ENCODE peak calls at places on chromosomes 1 and 21, in eight cellular contexts. One of them, this sample, is unnamed.

GRCh38 chr1:173934440-173934839 is 17.3 kb upstream of the SERPINC1 start:
- DNase-seq in fibroblast of pulmonary artery: no peak
- DNase-seq in tibial artery: no peak
- DNase-seq in omental fat pad: no peak
- DNase-seq in GM20000: no peak
- DNase-seq in kidney epithelial cell: no peak
- DNase-seq in mesothelial cell of epicardium: no peak
- DNase-seq in brain microvascular endothelial cell: no peak
- DNase-seq in this sample: no peak

GRCh38 chr1:219621047-219621786 is 8.3 kb upstream of the ZC3H11B start:
- DNase-seq in kidney epithelial cell: no peak
- DNase-seq in mesothelial cell of epicardium: no peak
- DNase-seq in omental fat pad: no peak
- DNase-seq in GM20000: no peak
- DNase-seq in fibroblast of pulmonary artery: peak; percentile 7
- DNase-seq in brain microvascular endothelial cell: no peak
- DNase-seq in tibial artery: no peak
- DNase-seq in this sample: no peak

GRCh38 chr1:23848673-23849616 is 19.1 kb downstream of the FUCA1 start:
- DNase-seq in GM20000: no peak
- DNase-seq in kidney epithelial cell: no peak
- DNase-seq in omental fat pad: no peak
- DNase-seq in mesothelial cell of epicardium: no peak
- DNase-seq in tibial artery: no peak
- DNase-seq in fibroblast of pulmonary artery: no peak
- DNase-seq in brain microvascular endothelial cell: no peak
- DNase-seq in this sample: no peak

GRCh38 chr1:80217377-80217986 is 1211.0 kb upstream of the ADGRL4 start:
- DNase-seq in mesothelial cell of epicardium: no peak
- DNase-seq in GM20000: no peak
- DNase-seq in tibial artery: no peak
- DNase-seq in brain microvascular endothelial cell: peak; percentile 68
- DNase-seq in fibroblast of pulmonary artery: peak; percentile 88
- DNase-seq in omental fat pad: no peak
- DNase-seq in kidney epithelial cell: peak; percentile 43
- DNase-seq in this sample: no peak

GRCh38 chr1:61301824-61302652 is 219.7 kb downstream of the NFIA start:
- DNase-seq in brain microvascular endothelial cell: peak; percentile 77
- DNase-seq in omental fat pad: no peak
- DNase-seq in kidney epithelial cell: no peak
- DNase-seq in mesothelial cell of epicardium: no peak
- DNase-seq in GM20000: no peak
- DNase-seq in tibial artery: no peak
- DNase-seq in fibroblast of pulmonary artery: peak; percentile 92
- DNase-seq in this sample: no peak

GRCh38 chr1:172566196-172566997 is 33.4 kb downstream of the SUCO start:
- DNase-seq in fibroblast of pulmonary artery: no peak
- DNase-seq in omental fat pad: no peak
- DNase-seq in brain microvascular endothelial cell: no peak
- DNase-seq in tibial artery: no peak
- DNase-seq in GM20000: no peak
- DNase-seq in kidney epithelial cell: no peak
- DNase-seq in mesothelial cell of epicardium: no peak
- DNase-seq in this sample: no peak

GRCh38 chr1:218463194-218464156 is 118.3 kb downstream of the TGFB2 start:
- DNase-seq in GM20000: no peak
- DNase-seq in fibroblast of pulmonary artery: peak; percentile 76
- DNase-seq in omental fat pad: peak; percentile 37
- DNase-seq in kidney epithelial cell: no peak
- DNase-seq in brain microvascular endothelial cell: peak; percentile 83
- DNase-seq in mesothelial cell of epicardium: no peak
- DNase-seq in tibial artery: peak; percentile 74
- DNase-seq in this sample: no peak

GRCh38 chr1:2019162-2019542 is at the start of gene GABRD:
- DNase-seq in mesothelial cell of epicardium: no peak
- DNase-seq in GM20000: no peak
- DNase-seq in omental fat pad: no peak
- DNase-seq in kidney epithelial cell: no peak
- DNase-seq in fibroblast of pulmonary artery: no peak
- DNase-seq in tibial artery: no peak
- DNase-seq in brain microvascular endothelial cell: no peak
- DNase-seq in this sample: peak; percentile 68

GRCh38 chr1:81670286-81670685 is 130.4 kb upstream of the ADGRL2 start:
- DNase-seq in GM20000: no peak
- DNase-seq in omental fat pad: peak; percentile 40
- DNase-seq in kidney epithelial cell: peak; percentile 84
- DNase-seq in fibroblast of pulmonary artery: peak; percentile 97
- DNase-seq in brain microvascular endothelial cell: peak; percentile 98
- DNase-seq in tibial artery: peak; percentile 68
- DNase-seq in mesothelial cell of epicardium: peak; percentile 35
- DNase-seq in this sample: no peak

GRCh38 chr1:226626577-226626956 is 78.0 kb downstream of the STUM start:
- DNase-seq in brain microvascular endothelial cell: peak; percentile 61
- DNase-seq in mesothelial cell of epicardium: no peak
- DNase-seq in GM20000: peak; percentile 74
- DNase-seq in tibial artery: peak; percentile 77
- DNase-seq in omental fat pad: peak; percentile 60
- DNase-seq in kidney epithelial cell: no peak
- DNase-seq in fibroblast of pulmonary artery: peak; percentile 78
- DNase-seq in this sample: peak; percentile 78

GRCh38 chr1:161074676-161075368 is 5.1 kb upstream of the ARHGAP30 start:
- DNase-seq in mesothelial cell of epicardium: no peak
- DNase-seq in GM20000: no peak
- DNase-seq in tibial artery: no peak
- DNase-seq in omental fat pad: no peak
- DNase-seq in brain microvascular endothelial cell: no peak
- DNase-seq in kidney epithelial cell: no peak
- DNase-seq in fibroblast of pulmonary artery: no peak
- DNase-seq in this sample: no peak

GRCh38 chr1:212368073-212368484 is 46.6 kb downstream of the PACC1 start:
- DNase-seq in kidney epithelial cell: peak; percentile 18
- DNase-seq in tibial artery: peak; percentile 44
- DNase-seq in brain microvascular endothelial cell: peak; percentile 76
- DNase-seq in fibroblast of pulmonary artery: peak; percentile 87
- DNase-seq in GM20000: peak; percentile 54
- DNase-seq in mesothelial cell of epicardium: no peak
- DNase-seq in omental fat pad: no peak
- DNase-seq in this sample: peak; percentile 68

GRCh38 chr1:83901547-83902155 is 97.3 kb downstream of the TTLL7 start:
- DNase-seq in brain microvascular endothelial cell: peak; percentile 82
- DNase-seq in mesothelial cell of epicardium: no peak
- DNase-seq in GM20000: no peak
- DNase-seq in fibroblast of pulmonary artery: peak; percentile 67
- DNase-seq in tibial artery: no peak
- DNase-seq in omental fat pad: no peak
- DNase-seq in kidney epithelial cell: peak; percentile 51
- DNase-seq in this sample: no peak

GRCh38 chr1:208089971-208090755 is 154.0 kb downstream of the PLXNA2 start:
- DNase-seq in GM20000: no peak
- DNase-seq in brain microvascular endothelial cell: no peak
- DNase-seq in fibroblast of pulmonary artery: no peak
- DNase-seq in mesothelial cell of epicardium: no peak
- DNase-seq in tibial artery: peak; percentile 54
- DNase-seq in omental fat pad: no peak
- DNase-seq in kidney epithelial cell: no peak
- DNase-seq in this sample: no peak

GRCh38 chr1:152148051-152148450 is 11.0 kb downstream of the RPTN start:
- DNase-seq in kidney epithelial cell: no peak
- DNase-seq in brain microvascular endothelial cell: no peak
- DNase-seq in omental fat pad: no peak
- DNase-seq in GM20000: no peak
- DNase-seq in fibroblast of pulmonary artery: no peak
- DNase-seq in tibial artery: no peak
- DNase-seq in mesothelial cell of epicardium: no peak
- DNase-seq in this sample: no peak

GRCh38 chr21:19510653-19511052 is 1107.1 kb upstream of the TMPRSS15 start:
- DNase-seq in tibial artery: no peak
- DNase-seq in mesothelial cell of epicardium: no peak
- DNase-seq in GM20000: no peak
- DNase-seq in brain microvascular endothelial cell: no peak
- DNase-seq in omental fat pad: no peak
- DNase-seq in fibroblast of pulmonary artery: no peak
- DNase-seq in kidney epithelial cell: no peak
- DNase-seq in this sample: no peak
- TF ChIP-seq CTCF in tibial artery: no peak
- TF ChIP-seq CTCF in mesothelial cell of epicardium: no peak
- TF ChIP-seq CTCF in GM20000: no peak
- TF ChIP-seq CTCF in brain microvascular endothelial cell: no peak
- TF ChIP-seq CTCF in omental fat pad: no peak
- TF ChIP-seq CTCF in fibroblast of pulmonary artery: no peak
- TF ChIP-seq CTCF in kidney epithelial cell: no peak
- TF ChIP-seq CTCF in this sample: no peak

DNA sequence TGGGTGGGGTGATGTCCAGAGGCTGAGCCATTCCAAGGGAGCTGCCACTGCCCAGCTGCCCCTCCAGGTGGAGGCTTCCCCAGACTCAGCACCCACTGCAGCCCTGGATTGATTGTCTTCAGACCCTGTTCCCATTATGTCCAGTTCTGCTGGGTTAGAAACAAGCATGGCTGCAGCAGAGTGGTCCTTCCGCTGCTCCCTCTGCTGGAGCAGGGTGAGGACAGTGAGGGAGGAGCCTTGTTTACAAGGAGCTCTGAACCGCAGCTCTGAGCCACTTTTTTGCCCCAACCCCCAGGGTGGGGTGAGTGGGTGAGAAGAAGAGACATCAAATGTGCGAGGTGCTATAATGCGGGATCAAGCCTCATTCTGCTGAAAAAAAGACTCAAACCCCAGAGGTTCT is 2.3 kb downstream of the TNNT2 start:
- DNase-seq in brain microvascular endothelial cell: no peak
- DNase-seq in omental fat pad: no peak
- DNase-seq in GM20000: no peak
- DNase-seq in fibroblast of pulmonary artery: no peak
- DNase-seq in mesothelial cell of epicardium: no peak
- DNase-seq in tibial artery: no peak
- DNase-seq in kidney epithelial cell: no peak
- DNase-seq in this sample: no peak
- TF ChIP-seq CTCF in brain microvascular endothelial cell: peak; percentile 47
- TF ChIP-seq CTCF in omental fat pad: no peak
- TF ChIP-seq CTCF in GM20000: no peak
- TF ChIP-seq CTCF in fibroblast of pulmonary artery: peak; percentile 18
- TF ChIP-seq CTCF in mesothelial cell of epicardium: no peak
- TF ChIP-seq CTCF in tibial artery: no peak
- TF ChIP-seq CTCF in kidney epithelial cell: peak; percentile 38
- TF ChIP-seq CTCF in this sample: no peak

GRCh38 chr1:153404768-153405167 is 11.6 kb upstream of the S100A7A start:
- DNase-seq in brain microvascular endothelial cell: no peak
- DNase-seq in kidney epithelial cell: no peak
- DNase-seq in fibroblast of pulmonary artery: no peak
- DNase-seq in GM20000: peak; percentile 51
- DNase-seq in tibial artery: no peak
- DNase-seq in omental fat pad: no peak
- DNase-seq in mesothelial cell of epicardium: no peak
- DNase-seq in this sample: peak; percentile 50
- TF ChIP-seq CTCF in brain microvascular endothelial cell: peak; percentile 51
- TF ChIP-seq CTCF in kidney epithelial cell: peak; percentile 41
- TF ChIP-seq CTCF in fibroblast of pulmonary artery: peak; percentile 31
- TF ChIP-seq CTCF in GM20000: peak; percentile 29
- TF ChIP-seq CTCF in tibial artery: peak; percentile 21
- TF ChIP-seq CTCF in omental fat pad: no peak
- TF ChIP-seq CTCF in mesothelial cell of epicardium: peak; percentile 64
- TF ChIP-seq CTCF in this sample: peak; percentile 44

GRCh38 chr21:45347712-45348477 is 57.1 kb upstream of the COL18A1 start:
- DNase-seq in GM20000: no peak
- DNase-seq in fibroblast of pulmonary artery: no peak
- DNase-seq in mesothelial cell of epicardium: no peak
- DNase-seq in omental fat pad: no peak
- DNase-seq in brain microvascular endothelial cell: no peak
- DNase-seq in kidney epithelial cell: no peak
- DNase-seq in tibial artery: no peak
- DNase-seq in this sample: no peak

GRCh38 chr21:45348591-45349327 is 56.2 kb upstream of the COL18A1 start:
- DNase-seq in omental fat pad: no peak
- DNase-seq in tibial artery: no peak
- DNase-seq in kidney epithelial cell: no peak
- DNase-seq in fibroblast of pulmonary artery: no peak
- DNase-seq in mesothelial cell of epicardium: no peak
- DNase-seq in brain microvascular endothelial cell: no peak
- DNase-seq in GM20000: no peak
- DNase-seq in this sample: no peak

GRCh38 chr21:45344576-45344975 is 56.9 kb upstream of the POFUT2 start:
- DNase-seq in mesothelial cell of epicardium: no peak
- DNase-seq in omental fat pad: no peak
- DNase-seq in tibial artery: no peak
- DNase-seq in kidney epithelial cell: no peak
- DNase-seq in brain microvascular endothelial cell: no peak
- DNase-seq in fibroblast of pulmonary artery: no peak
- DNase-seq in GM20000: no peak
- DNase-seq in this sample: no peak

GRCh38 chr21:45350206-45350854 is 54.6 kb upstream of the COL18A1 start:
- DNase-seq in mesothelial cell of epicardium: no peak
- DNase-seq in fibroblast of pulmonary artery: no peak
- DNase-seq in GM20000: no peak
- DNase-seq in tibial artery: no peak
- DNase-seq in omental fat pad: no peak
- DNase-seq in brain microvascular endothelial cell: no peak
- DNase-seq in kidney epithelial cell: no peak
- DNase-seq in this sample: no peak

GRCh38 chr21:45347048-45347711 is 57.8 kb upstream of the COL18A1 start:
- DNase-seq in omental fat pad: no peak
- DNase-seq in brain microvascular endothelial cell: no peak
- DNase-seq in kidney epithelial cell: no peak
- DNase-seq in fibroblast of pulmonary artery: no peak
- DNase-seq in mesothelial cell of epicardium: no peak
- DNase-seq in tibial artery: no peak
- DNase-seq in GM20000: no peak
- DNase-seq in this sample: no peak
- TF ChIP-seq CTCF in omental fat pad: no peak
- TF ChIP-seq CTCF in brain microvascular endothelial cell: no peak
- TF ChIP-seq CTCF in kidney epithelial cell: no peak
- TF ChIP-seq CTCF in fibroblast of pulmonary artery: no peak
- TF ChIP-seq CTCF in mesothelial cell of epicardium: no peak
- TF ChIP-seq CTCF in tibial artery: no peak
- TF ChIP-seq CTCF in GM20000: no peak
- TF ChIP-seq CTCF in this sample: no peak

GRCh38 chr1:151013518-151013917 is 5.3 kb downstream of the PRUNE1 start:
- DNase-seq in mesothelial cell of epicardium: no peak
- DNase-seq in fibroblast of pulmonary artery: peak; percentile 73
- DNase-seq in GM20000: no peak
- DNase-seq in tibial artery: no peak
- DNase-seq in brain microvascular endothelial cell: peak; percentile 65
- DNase-seq in omental fat pad: no peak
- DNase-seq in kidney epithelial cell: no peak
- DNase-seq in this sample: no peak
- TF ChIP-seq CTCF in mesothelial cell of epicardium: no peak
- TF ChIP-seq CTCF in fibroblast of pulmonary artery: peak; percentile 28
- TF ChIP-seq CTCF in GM20000: no peak
- TF ChIP-seq CTCF in tibial artery: no peak
- TF ChIP-seq CTCF in brain microvascular endothelial cell: peak; percentile 12
- TF ChIP-seq CTCF in omental fat pad: no peak
- TF ChIP-seq CTCF in kidney epithelial cell: no peak
- TF ChIP-seq CTCF in this sample: no peak

GRCh38 chr1:176829261-176829976 is 335.1 kb downstream of the ASTN1 start:
- DNase-seq in GM20000: no peak
- DNase-seq in kidney epithelial cell: no peak
- DNase-seq in brain microvascular endothelial cell: no peak
- DNase-seq in fibroblast of pulmonary artery: no peak
- DNase-seq in omental fat pad: no peak
- DNase-seq in tibial artery: no peak
- DNase-seq in mesothelial cell of epicardium: no peak
- DNase-seq in this sample: no peak
- TF ChIP-seq CTCF in GM20000: no peak
- TF ChIP-seq CTCF in kidney epithelial cell: no peak
- TF ChIP-seq CTCF in brain microvascular endothelial cell: no peak
- TF ChIP-seq CTCF in fibroblast of pulmonary artery: no peak
- TF ChIP-seq CTCF in omental fat pad: no peak
- TF ChIP-seq CTCF in tibial artery: no peak
- TF ChIP-seq CTCF in mesothelial cell of epicardium: no peak
- TF ChIP-seq CTCF in this sample: no peak